ENCODE peak calls at places on chromosome 21, in seven cellular contexts. H is GM13976; I is GM23338; B is effector CD4-positive, alpha-beta T cell; T is DMS 273 treated with DMSO at 0.1 percent for 48 hours; C is stimulated activated CD4-positive, alpha-beta T cell treated with anti-CD3 and anti-CD28 coated beads, TNF-alpha, amount 100 ng/mL, for 1 hour; Y is anterior cingulate cortex. O is an unnamed sample.

GRCh38 chr21:37181059-37181458 is 86.1 kb downstream of the VPS26C start:
- DNase-seq in B (no peak), Y (no peak), T (no peak), C (no peak), H (no peak), I (no peak), O (no peak)

GRCh38 chr21:38797470-38797869 is 8.3 kb upstream of the ETS2 start:
- DNase-seq in B (no peak), H (no peak), T (no peak), Y (no peak), I (no peak), C (no peak), O (no peak)

GRCh38 chr21:33140288-33140687 is 70.3 kb downstream of the OLIG1 start:
- DNase-seq in H (no peak), I (no peak), T (no peak), B (no peak), Y (no peak), C (no peak), O (no peak)

GRCh38 chr21:36589352-36589971 is 109.5 kb upstream of the SIM2 start:
- DNase-seq in I (peak), Y (no peak), C (no peak), H (peak), T (peak), B (no peak), O (no peak)

GRCh38 chr21:42039470-42039901 is 29.3 kb upstream of the ZBTB21 start:
- DNase-seq in Y (no peak), H (no peak), B (no peak), C (no peak), I (no peak), T (peak), O (no peak)

GRCh38 chr21:41170442-41170841 is 2.5 kb downstream of the BACE2 start:
- DNase-seq in Y (no peak), B (no peak), H (peak), T (no peak), I (peak), C (no peak), O (no peak)

GRCh38 chr21:38600106-38600505 is 101.8 kb upstream of the ERG start:
- DNase-seq in I (no peak), Y (no peak), B (no peak), C (no peak), H (no peak), T (no peak), O (no peak)

GRCh38 chr21:35046880-35047229 is 2.2 kb downstream of the RUNX1 start:
- DNase-seq in Y (no peak), C (no peak), T (no peak), I (no peak), H (no peak), B (no peak), O (no peak)

GRCh38 chr21:31788581-31788980 is 56.7 kb upstream of the SCAF4 start:
- DNase-seq in I (no peak), B (no peak), Y (no peak), T (no peak), C (no peak), H (no peak), O (no peak)

GRCh38 chr21:14562959-14563358 is 16.8 kb upstream of the SAMSN1 start:
- DNase-seq in B (no peak), C (no peak), Y (no peak), H (no peak), I (no peak), T (no peak), O (no peak)

GRCh38 chr21:45998276-45998701 is 16.7 kb downstream of the COL6A1 start:
- DNase-seq in I (no peak), Y (no peak), B (no peak), T (no peak), H (no peak), C (no peak), O (no peak)

O was measured in CD8-positive, alpha-beta T cell.